ENCODE peak calls at places on chromosomes 12 and 14, in seven cellular contexts. U is spleen, X is tibial artery, F is fibroblast of lung, P is upper lobe of right lung, Q is transverse colon, A is mucosa of descending colon. D is an unnamed sample.

GRCh38 chr14:64232095-64232830 is 61.9 kb downstream of the ESR2 start:
- DNase-seq in U (no peak), X (no peak), F (peak; percentile 98), P (no peak), Q (no peak), A (no peak), D (no peak)

GRCh38 chr12:116222358-116222757 is 55.1 kb downstream of the MED13L start:
- DNase-seq in U (no peak), X (peak; percentile 78), F (peak; percentile 96), P (no peak), Q (peak; percentile 42), A (no peak), D (peak; percentile 77)

GRCh38 chr12:106301611-106302321 is 767 bp upstream of the TCP11L2 start:
- DNase-seq in U (peak; percentile 89), X (peak; percentile 54), F (peak; percentile 29), P (peak; percentile 80), Q (peak; percentile 88), A (peak; percentile 88), D (peak; percentile 85)

GRCh38 chr12:12147111-12147510 is 76.4 kb downstream of the BCL2L14 start:
- DNase-seq in U (no peak), X (no peak), F (no peak), P (no peak), Q (no peak), A (no peak), D (no peak)

GRCh38 chr14:74898083-74898482 is 16.4 kb downstream of the DLST start:
- DNase-seq in U (no peak), X (no peak), F (no peak), P (no peak), Q (no peak), A (no peak), D (no peak)

GRCh38 chr14:94177806-94178205 is 3.7 kb downstream of the PPP4R4 start:
- DNase-seq in U (no peak), X (no peak), F (no peak), P (no peak), Q (no peak), A (no peak), D (no peak)

GRCh38 chr12:25328082-25328712 is 77.5 kb upstream of the KRAS start:
- DNase-seq in U (no peak), X (no peak), F (peak; percentile 65), P (no peak), Q (no peak), A (no peak), D (peak; percentile 23)

GRCh38 chr14:96509457-96510090 is 7.4 kb downstream of the PAPOLA start:
- DNase-seq in U (no peak), X (no peak), F (no peak), P (no peak), Q (no peak), A (no peak), D (no peak)

GRCh38 chr12:63862187-63863107 is 17.9 kb downstream of the SRGAP1 start:
- DNase-seq in U (no peak), X (no peak), F (no peak), P (no peak), Q (peak; percentile 76), A (peak; percentile 72), D (peak; percentile 68)

GRCh38 chr14:59422069-59422881 is 42.9 kb downstream of the GPR135 start:
- DNase-seq in U (no peak), X (no peak), F (no peak), P (no peak), Q (no peak), A (no peak), D (no peak)

DNA sequence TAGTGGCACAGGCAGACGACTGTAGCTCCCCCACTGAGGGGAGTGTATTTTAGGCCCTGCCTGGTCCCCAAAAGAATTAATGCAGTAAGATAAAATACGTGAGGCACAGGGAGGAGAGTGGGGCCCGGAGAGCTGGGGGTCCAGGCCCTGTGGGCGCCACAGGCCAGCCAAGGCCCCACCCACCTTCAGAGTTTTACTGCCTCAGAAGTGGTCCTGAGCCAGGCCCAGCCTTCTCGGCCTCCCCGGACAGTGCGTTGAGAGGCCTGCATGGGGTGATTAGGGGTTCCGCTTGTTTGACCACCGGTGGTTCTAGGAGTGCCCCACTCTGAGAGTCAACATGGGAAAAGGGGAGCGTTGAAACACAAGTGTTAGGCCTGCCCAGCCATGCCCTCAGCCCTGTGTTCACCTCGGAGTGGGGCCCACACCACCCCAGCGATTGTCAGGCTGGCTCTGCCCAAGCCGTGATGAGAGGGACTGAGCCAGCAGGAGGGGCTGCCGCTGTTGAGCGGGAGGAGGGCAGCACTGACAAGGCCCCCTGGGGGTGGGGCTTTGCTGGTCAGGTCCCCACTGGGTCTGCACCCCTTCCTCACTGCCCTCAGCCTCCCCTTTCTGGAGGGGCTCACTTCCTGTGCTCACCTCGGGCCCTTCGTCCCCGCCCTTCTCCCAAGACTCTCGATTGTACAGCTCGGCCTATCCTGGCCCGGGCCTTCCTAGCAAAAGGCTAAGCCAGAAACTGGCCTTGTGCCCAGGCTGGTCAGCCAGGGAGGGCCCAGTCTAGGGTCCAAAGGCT is 4.8 kb downstream of the CKB start:
- DNase-seq in U (peak; percentile 73), X (no peak), F (peak; percentile 20), P (peak; percentile 73), Q (peak; percentile 64), A (peak; percentile 60), D (no peak)
- H3K4me1 ChIP-seq in U (peaks cover 62% of the 10 kb centered on the region), X (peaks cover 64% of the 10 kb centered on the region), F (peaks cover 17% of the 10 kb centered on the region), P (peaks cover 57% of the 10 kb centered on the region), Q (peaks cover 46% of the 10 kb centered on the region), A (peaks cover 25% of the 10 kb centered on the region), D (peaks cover 4% of the 10 kb centered on the region)

GRCh38 chr12:131983554-131983953 is 33.8 kb downstream of the EP400 start:
- DNase-seq in U (no peak), X (no peak), F (no peak), P (no peak), Q (no peak), A (no peak), D (no peak)
- H3K36me3 ChIP-seq in U (peaks cover 77% of the 10 kb centered on the region), X (peaks cover 74% of the 10 kb centered on the region), F (peaks cover 13% of the 10 kb centered on the region), P (peaks cover 86% of the 10 kb centered on the region), Q (no peaks in the 10 kb centered on the region), A (peaks cover 3% of the 10 kb centered on the region), D (peaks cover 11% of the 10 kb centered on the region)

GRCh38 chr14:21510735-21511657 is at the start of gene METTL3:
- DNase-seq in U (peak; percentile 97), X (peak; percentile 99), F (peak; percentile 99), P (peak; percentile 97), Q (peak; percentile 98), A (peak; percentile 98), D (peak; percentile 98)
- TF ChIP-seq CTCF in U (no peak), X (no peak), F (no peak), P (no peak), Q (no peak), A (no peak), D (no peak)

DNA sequence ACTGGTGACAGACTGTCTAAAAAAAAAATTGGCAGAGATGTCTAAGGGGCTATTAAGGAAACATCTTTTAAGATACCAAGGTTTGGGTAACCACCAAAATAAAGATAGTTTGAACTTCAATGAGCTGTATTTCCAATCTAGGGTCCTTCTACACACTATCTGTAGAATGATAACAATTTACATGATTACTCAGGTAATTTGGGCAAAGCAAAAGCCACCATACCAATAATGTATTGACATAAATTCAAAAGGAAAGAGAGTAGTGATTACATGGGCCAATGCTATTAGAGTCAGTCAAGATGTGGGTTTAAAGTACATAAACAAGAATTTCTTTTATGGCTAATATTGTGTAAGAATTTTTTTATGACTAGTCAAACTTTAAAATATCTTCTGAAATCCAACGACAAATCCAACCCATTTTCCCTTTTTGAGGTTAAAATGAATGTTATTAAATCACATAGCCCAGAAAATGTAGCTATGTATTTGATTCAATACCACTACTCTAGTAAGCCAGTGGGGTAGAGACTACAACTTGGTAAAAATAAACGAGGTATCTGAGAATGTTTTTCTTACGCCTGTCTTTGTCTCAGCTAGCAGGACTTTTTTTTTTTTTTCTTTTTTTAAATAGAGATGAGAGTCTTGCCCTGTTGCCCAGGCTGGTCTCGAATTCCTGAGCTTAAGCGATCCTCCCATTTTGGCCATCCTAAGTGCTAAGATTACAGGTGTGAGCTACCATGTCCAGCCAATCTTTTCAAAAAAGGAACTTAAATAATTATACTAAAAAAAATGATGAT is 10.4 kb downstream of the PNN start:
- DNase-seq in U (no peak), X (no peak), F (no peak), P (no peak), Q (no peak), A (no peak), D (no peak)
- H3K4me1 ChIP-seq in U (peaks cover 22% of the 10 kb centered on the region), X (no peaks in the 10 kb centered on the region), F (no peaks in the 10 kb centered on the region), P (no peaks in the 10 kb centered on the region), Q (no peaks in the 10 kb centered on the region), A (no peaks in the 10 kb centered on the region), D (no peaks in the 10 kb centered on the region)

GRCh38 chr14:95433094-95433478 is 83.4 kb downstream of the SYNE3 start:
- DNase-seq in U (no peak), X (no peak), F (no peak), P (no peak), Q (no peak), A (no peak), D (no peak)

GRCh38 chr14:95432152-95433093 is 84.0 kb downstream of the SYNE3 start:
- DNase-seq in U (no peak), X (no peak), F (peak; percentile 12), P (no peak), Q (peak; percentile 38), A (no peak), D (peak; percentile 89)

GRCh38 chr14:95428557-95428956 is 87.9 kb downstream of the SYNE3 start:
- DNase-seq in U (no peak), X (no peak), F (no peak), P (no peak), Q (no peak), A (no peak), D (no peak)

GRCh38 chr14:95434161-95434560 is 82.3 kb downstream of the SYNE3 start:
- DNase-seq in U (no peak), X (no peak), F (no peak), P (no peak), Q (no peak), A (no peak), D (no peak)

DNA sequence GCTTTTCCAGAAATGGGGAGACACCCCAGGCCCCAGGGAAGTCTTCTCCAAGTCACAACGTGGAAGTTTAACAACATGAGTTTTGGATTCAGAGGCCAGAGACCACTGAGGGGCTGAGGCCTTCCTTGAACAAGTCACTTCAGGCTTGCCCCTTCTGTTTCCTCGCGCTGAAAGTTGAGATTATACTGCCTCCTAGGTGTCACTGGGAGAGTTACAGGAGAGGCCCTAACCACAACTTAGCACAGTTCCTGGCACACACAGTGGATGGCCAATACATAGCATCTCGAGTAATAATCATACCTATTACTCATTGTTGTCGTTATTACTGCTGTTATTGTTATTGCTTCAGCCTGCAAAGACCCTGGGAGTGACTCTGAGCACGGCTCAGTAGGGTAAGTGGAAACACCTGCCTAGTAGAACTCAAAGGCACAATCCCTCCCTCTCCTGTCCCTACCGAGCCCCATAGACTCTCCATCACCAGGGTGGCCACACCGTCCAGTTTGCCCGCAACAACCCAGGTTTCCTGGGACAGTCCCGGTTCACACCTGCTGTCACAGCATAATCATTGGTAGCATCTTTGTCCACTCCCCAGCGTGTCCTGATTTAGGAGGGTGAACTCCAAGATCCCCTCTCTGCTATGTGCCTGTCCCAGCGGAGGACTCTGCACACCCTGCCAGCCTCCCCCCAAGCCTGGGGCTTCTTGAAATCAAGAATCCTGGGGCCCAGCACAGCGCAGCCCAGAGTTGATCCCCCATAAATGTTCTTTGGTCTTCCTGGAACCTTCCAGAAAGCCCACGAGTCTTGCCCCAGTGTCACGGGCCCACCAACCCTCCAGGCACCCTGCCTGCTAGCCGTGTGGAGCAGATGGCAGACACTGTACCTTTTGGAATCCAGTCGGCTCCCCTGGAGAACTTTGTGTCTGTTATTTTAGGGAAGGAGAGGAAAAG is 85.0 kb downstream of the SYNE3 start:
- DNase-seq in U (no peak), X (no peak), F (peak; percentile 36), P (no peak), Q (no peak), A (no peak), D (no peak)
- H3K36me3 ChIP-seq in U (peaks cover 32% of the 10 kb centered on the region), X (peaks cover 55% of the 10 kb centered on the region), F (peaks cover 6% of the 10 kb centered on the region), P (peaks cover 54% of the 10 kb centered on the region), Q (no peaks in the 10 kb centered on the region), A (no peaks in the 10 kb centered on the region), D (no peaks in the 10 kb centered on the region)